ENCODE peak calls at places on chromosome 4, in four cellular contexts. M is lower lobe of right lung; P is activated CD4-positive, alpha-beta T cell treated with anti-CD3 and anti-CD28 coated beads for 36 hours; Q is left colon. E is an unnamed sample.

GRCh38 chr4:163484906-163485305 is 9.6 kb upstream of the TMA16 start:
- DNase-seq in M (no peak), P (peak), Q (no peak), E (peak)

GRCh38 chr4:6724461-6725111 is 8.6 kb downstream of the BLOC1S4 start:
- DNase-seq in M (no peak), P (no peak), Q (no peak), E (no peak)

GRCh38 chr4:100511906-100512305 is 5.9 kb downstream of the EMCN start:
- DNase-seq in M (no peak), P (no peak), Q (no peak), E (no peak)

GRCh38 chr4:29277381-29277780 is 1442.8 kb upstream of the PCDH7 start:
- DNase-seq in M (no peak), P (no peak), Q (no peak), E (no peak)

GRCh38 chr4:98728433-98728832 is 70.0 kb upstream of the TSPAN5 start:
- DNase-seq in M (no peak), P (peak), Q (no peak), E (peak)

GRCh38 chr4:120915311-120915710 is 7.2 kb downstream of the PRDM5 start:
- DNase-seq in M (no peak), P (no peak), Q (no peak), E (no peak)

GRCh38 chr4:70838400-70838971 is 1.2 kb downstream of the GRSF1 start:
- DNase-seq in M (no peak), P (no peak), Q (no peak), E (no peak)

GRCh38 chr4:89614155-89614554 is 222.8 kb downstream of the SNCA start:
- DNase-seq in M (no peak), P (no peak), Q (no peak), E (no peak)

GRCh38 chr4:51942108-51942832 is 77.9 kb downstream of the LRRC66 start:
- DNase-seq in M (no peak), P (no peak), Q (no peak), E (no peak)

GRCh38 chr4:128288689-128289106 is 1.1 kb upstream of the PGRMC2 start:
- DNase-seq in M (no peak), P (peak), Q (no peak), E (peak)

GRCh38 chr4:173005912-173006633 is 162.5 kb upstream of the GALNT7 start:
- DNase-seq in M (no peak), P (no peak), Q (no peak), E (no peak)

GRCh38 chr4:104064650-104065577 is 345.1 kb upstream of the TACR3 start:
- DNase-seq in M (peak), P (peak), Q (peak), E (peak)

GRCh38 chr4:67122029-67122428 is 423.3 kb downstream of the CENPC start:
- DNase-seq in M (no peak), P (no peak), Q (no peak), E (peak)

GRCh38 chr4:149914521-149915115 is 99.0 kb upstream of the IQCM start:
- DNase-seq in M (no peak), P (peak), Q (no peak), E (peak)

GRCh38 chr4:108247511-108248088 is 78.9 kb upstream of the LEF1 start:
- DNase-seq in M (no peak), P (no peak), Q (no peak), E (peak)

GRCh38 chr4:141153751-141154510 is 20.7 kb upstream of the RNF150 start:
- DNase-seq in M (no peak), P (no peak), Q (no peak), E (no peak)

GRCh38 chr4:19806865-19807264 is 444.8 kb upstream of the SLIT2 start:
- DNase-seq in M (no peak), P (no peak), Q (no peak), E (no peak)

GRCh38 chr4:126899382-126899801 is 733.4 kb upstream of the INTU start:
- DNase-seq in M (no peak), P (no peak), Q (no peak), E (peak)

GRCh38 chr4:98565646-98566403 is 92.6 kb downstream of the TSPAN5 start:
- DNase-seq in M (no peak), P (no peak), Q (no peak), E (no peak)

GRCh38 chr4:36303430-36304137 is 22.2 kb downstream of the DTHD1 start:
- DNase-seq in M (no peak), P (peak), Q (no peak), E (no peak)

E was measured in H4.